ENCODE peak calls at places on chromosomes 12 and 14, in five cellular contexts. E, Y, G, U and I are unnamed samples.

GRCh38 chr12:52698634-52699340 is 4.5 kb downstream of the KRT77 start:
- DNase-seq in Y (no peak), G (no peak), E (no peak), U (no peak), I (no peak)

GRCh38 chr12:108783446-108783845 is 52.1 kb upstream of the CORO1C start:
- DNase-seq in E (no peak), G (no peak), U (no peak), Y (no peak), I (no peak)

GRCh38 chr12:110102255-110102654 is 21.9 kb upstream of the IFT81 start:
- DNase-seq in Y (peak; percentile 72), E (peak; percentile 35), U (peak; percentile 53), G (no peak), I (peak; percentile 38)

GRCh38 chr12:130339946-130340345 is 2.3 kb downstream of the PIWIL1 start:
- DNase-seq in G (no peak), U (peak; percentile 25), Y (no peak), E (no peak), I (no peak)

GRCh38 chr14:91416744-91417133 is 881 bp downstream of the CCDC88C start:
- DNase-seq in G (no peak), U (peak; percentile 25), E (peak; percentile 55), Y (no peak), I (peak; percentile 20)

GRCh38 chr12:47282206-47282605 is 202.4 kb upstream of the AMIGO2 start:
- DNase-seq in U (no peak), Y (peak; percentile 75), E (no peak), G (no peak), I (no peak)

GRCh38 chr12:1680804-1681492 is 9.9 kb upstream of the ADIPOR2 start:
- DNase-seq in U (no peak), E (no peak), G (no peak), Y (no peak), I (no peak)

GRCh38 chr12:91138337-91138905 is 27.1 kb upstream of the LUM start:
- DNase-seq in G (no peak), E (no peak), U (no peak), Y (no peak), I (no peak)

GRCh38 chr14:52268191-52269061 is 928 bp downstream of the PTGDR start:
- DNase-seq in E (peak; percentile 25), Y (peak; percentile 34), U (no peak), G (peak; percentile 17), I (peak; percentile 32)

GRCh38 chr14:99559286-99559990 is 44.6 kb downstream of the CCDC85C start:
- DNase-seq in E (no peak), U (no peak), Y (peak; percentile 53), G (no peak), I (no peak)

GRCh38 chr14:33936391-33936790 is 14.5 kb downstream of the EGLN3 start:
- DNase-seq in E (no peak), Y (no peak), G (no peak), U (no peak), I (no peak)

GRCh38 chr14:90858511-90858910 is 42.3 kb upstream of the TTC7B start:
- DNase-seq in G (no peak), E (no peak), U (no peak), Y (no peak), I (no peak)

GRCh38 chr12:19432309-19433170 is 6.8 kb upstream of the AEBP2 start:
- DNase-seq in Y (no peak), G (no peak), U (no peak), E (no peak), I (no peak)

GRCh38 chr12:51008329-51008728 is 17.9 kb downstream of the SLC11A2 start:
- DNase-seq in Y (no peak), U (no peak), G (no peak), E (no peak), I (no peak)

GRCh38 chr12:91103101-91103500 is 8.2 kb downstream of the LUM start:
- DNase-seq in G (no peak), U (no peak), E (no peak), Y (no peak), I (no peak)

GRCh38 chr12:71475280-71475679 is 35.7 kb downstream of the LGR5 start:
- DNase-seq in G (no peak), Y (no peak), U (no peak), E (no peak), I (no peak)

GRCh38 chr12:54579696-54580333 is 8.6 kb downstream of the PPP1R1A start:
- DNase-seq in E (peak; percentile 47), G (peak; percentile 86), U (peak; percentile 92), Y (peak; percentile 63), I (peak; percentile 96)

GRCh38 chr12:642633-643477 is 20.4 kb downstream of the NINJ2 start:
- DNase-seq in U (peak; percentile 69), E (peak; percentile 91), G (peak; percentile 82), Y (peak; percentile 47), I (peak; percentile 75)
- TF ChIP-seq CTCF in U (peak; percentile 41), E (peak; percentile 55), G (peak; percentile 22), Y (peak; percentile 7), I (peak; percentile 55)

GRCh38 chr12:10709808-10710207 is 13.3 kb downstream of the YBX3 start:
- DNase-seq in Y (no peak), E (no peak), G (no peak), U (no peak), I (no peak)
- TF ChIP-seq CTCF in Y (no peak), E (no peak), G (no peak), U (no peak), I (no peak)

GRCh38 chr12:77685112-77685511 is 145.6 kb upstream of the NAV3 start:
- DNase-seq in Y (peak; percentile 83), G (no peak), E (peak; percentile 8), U (peak; percentile 66), I (peak; percentile 62)
- TF ChIP-seq CTCF in Y (peak; percentile 66), G (peak; percentile 62), E (peak; percentile 62), U (peak; percentile 45), I (peak; percentile 57)

DNA sequence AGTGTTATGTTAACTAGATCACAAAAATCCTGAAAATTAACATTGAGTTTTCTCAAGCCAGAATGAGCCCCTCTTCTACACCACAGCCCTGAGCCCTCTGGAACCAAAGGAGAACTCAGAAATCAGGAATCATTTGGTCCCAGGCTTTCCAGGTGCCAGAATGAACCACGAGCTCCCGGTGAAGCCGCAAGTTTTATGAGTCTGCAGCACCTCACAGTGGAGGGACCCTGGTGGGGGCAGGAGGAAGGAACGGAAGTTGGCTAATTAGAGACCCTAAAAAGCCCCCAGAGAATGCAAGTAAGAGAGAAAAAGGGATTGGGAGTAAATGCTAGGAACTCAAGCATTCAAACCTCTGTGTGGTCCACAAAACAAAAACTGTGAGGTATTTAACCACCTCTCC is 52.9 kb upstream of the BCL2L14 start:
- DNase-seq in Y (no peak), U (no peak), E (no peak), G (no peak), I (peak; percentile 18)
- TF ChIP-seq CTCF in Y (peak; percentile 41), U (no peak), E (no peak), G (peak; percentile 48), I (no peak)

GRCh38 chr12:23775208-23775607 is 174.3 kb downstream of the SOX5 start:
- DNase-seq in U (no peak), Y (no peak), G (no peak), E (no peak), I (no peak)
- TF ChIP-seq CTCF in U (no peak), Y (no peak), G (no peak), E (no peak), I (no peak)

DNA sequence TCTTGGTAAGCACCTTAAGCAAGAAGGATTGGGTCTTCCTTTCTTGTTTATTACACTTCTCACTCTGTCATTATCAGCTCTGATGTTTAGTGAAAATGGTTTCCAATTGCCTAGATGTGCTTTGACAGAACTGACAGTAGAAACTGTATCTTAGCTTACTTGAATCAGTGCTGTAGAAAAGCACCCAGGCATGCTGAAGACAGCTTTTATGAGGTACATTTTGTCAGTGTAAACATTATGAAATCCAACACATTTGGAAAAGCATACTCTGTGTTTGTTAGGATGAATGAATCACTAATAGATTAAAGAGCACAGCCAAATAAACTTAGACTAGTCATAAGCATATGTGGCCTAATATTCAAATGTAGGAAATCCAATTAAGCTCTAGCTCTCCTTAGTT is 290.2 kb upstream of the NPAS3 start:
- DNase-seq in U (no peak), Y (peak; percentile 16), E (no peak), G (no peak), I (no peak)
- TF ChIP-seq CTCF in U (no peak), Y (no peak), E (no peak), G (no peak), I (no peak)

DNA sequence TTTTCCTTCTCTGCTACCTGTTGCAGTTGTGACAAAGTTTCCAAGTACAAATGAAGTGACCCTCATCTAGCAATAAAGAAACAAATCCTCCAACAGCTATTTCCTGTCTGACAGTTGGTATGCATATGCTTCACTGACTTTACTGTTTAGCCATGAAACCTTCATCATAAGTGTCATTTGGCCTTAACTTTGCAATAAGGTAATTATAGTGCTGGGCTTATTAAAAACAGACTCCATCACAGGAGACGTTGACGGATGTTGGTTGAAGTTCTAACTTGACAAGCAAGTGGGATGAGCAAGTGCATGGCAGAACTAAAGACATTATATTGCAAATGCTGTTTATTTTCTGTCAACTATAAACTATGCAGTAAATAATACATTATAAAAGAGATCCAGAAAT is 425.2 kb downstream of the RPS29 start:
- DNase-seq in G (no peak), Y (no peak), U (no peak), E (no peak), I (no peak)
- TF ChIP-seq CTCF in G (no peak), Y (no peak), U (no peak), E (no peak), I (no peak)